ENCODE peak calls at places on chromosomes 2 and 18, in eight cellular contexts. X, E, A, L, H, B, D and N are unnamed samples.

GRCh38 chr2:237594514-237594871 is 4.0 kb upstream of the RAB17 start:
- DNase-seq in X (no peak), E (no peak), A (no peak), L (no peak), H (no peak), B (no peak), D (no peak), N (no peak)

GRCh38 chr18:58287626-58288289 is 243.7 kb downstream of the NEDD4L start:
- DNase-seq in X (no peak), E (no peak), A (no peak), L (no peak), H (no peak), B (no peak), D (no peak), N (no peak)

GRCh38 chr2:180992994-180993393 is 12.6 kb downstream of the UBE2E3 start:
- DNase-seq in X (no peak), E (no peak), A (no peak), L (no peak), H (no peak), B (no peak), D (no peak), N (no peak)

GRCh38 chr2:239195318-239195871 is 205.4 kb downstream of the HDAC4 start:
- DNase-seq in X (no peak), E (no peak), A (no peak), L (no peak), H (no peak), B (no peak), D (no peak), N (no peak)

GRCh38 chr2:210546424-210547223 is 9.8 kb upstream of the CPS1 start:
- DNase-seq in X (no peak), E (peak), A (no peak), L (no peak), H (no peak), B (no peak), D (peak), N (peak)

GRCh38 chr2:41826921-41827320 is 220.9 kb upstream of the PKDCC start:
- DNase-seq in X (no peak), E (no peak), A (no peak), L (no peak), H (no peak), B (no peak), D (no peak), N (no peak)

GRCh38 chr2:9666306-9666705 is 35.5 kb upstream of the YWHAQ start:
- DNase-seq in X (no peak), E (no peak), A (no peak), L (peak), H (no peak), B (no peak), D (no peak), N (no peak)

GRCh38 chr2:199144546-199144945 is 313.2 kb downstream of the SATB2 start:
- DNase-seq in X (no peak), E (no peak), A (no peak), L (peak), H (no peak), B (no peak), D (no peak), N (no peak)

GRCh38 chr18:76721207-76721996 is 101.0 kb upstream of the ZNF236 start:
- DNase-seq in X (peak), E (no peak), A (peak), L (no peak), H (peak), B (no peak), D (no peak), N (no peak)

GRCh38 chr2:79620679-79621078 is 107.8 kb downstream of the CTNNA2 start:
- DNase-seq in X (no peak), E (no peak), A (no peak), L (no peak), H (no peak), B (no peak), D (no peak), N (no peak)

GRCh38 chr18:62637807-62638687 is 77.3 kb upstream of the PHLPP1 start:
- DNase-seq in X (peak), E (peak), A (peak), L (no peak), H (peak), B (no peak), D (no peak), N (no peak)

GRCh38 chr2:83459456-83459855 is 999.6 kb downstream of the SUCLG1 start:
- DNase-seq in X (no peak), E (no peak), A (no peak), L (no peak), H (no peak), B (no peak), D (no peak), N (no peak)

GRCh38 chr18:74899554-74899953 is 301.9 kb downstream of the ZNF407 start:
- DNase-seq in X (no peak), E (no peak), A (no peak), L (no peak), H (no peak), B (no peak), D (peak), N (peak)

GRCh38 chr18:71326826-71327225 is 1038.0 kb downstream of the SOCS6 start:
- DNase-seq in X (no peak), E (no peak), A (no peak), L (no peak), H (no peak), B (no peak), D (no peak), N (no peak)

GRCh38 chr18:62420151-62420512 is 95.0 kb downstream of the TNFRSF11A start:
- DNase-seq in X (no peak), E (no peak), A (no peak), L (no peak), H (no peak), B (no peak), D (no peak), N (no peak)

GRCh38 chr18:3015203-3015590 is 2.3 kb upstream of the LPIN2 start:
- DNase-seq in X (no peak), E (no peak), A (no peak), L (peak), H (no peak), B (no peak), D (no peak), N (no peak)

GRCh38 chr2:42089340-42089925 is 41.6 kb downstream of the PKDCC start:
- DNase-seq in X (no peak), E (peak), A (no peak), L (peak), H (peak), B (no peak), D (peak), N (peak)

GRCh38 chr2:32496657-32497056 is 131.2 kb upstream of the TTC27 start:
- DNase-seq in X (no peak), E (peak), A (no peak), L (no peak), H (no peak), B (no peak), D (no peak), N (no peak)

GRCh38 chr2:111669928-111670695 is 213.9 kb downstream of the ANAPC1 start:
- DNase-seq in X (no peak), E (no peak), A (no peak), L (no peak), H (no peak), B (no peak), D (no peak), N (no peak)

GRCh38 chr2:197073701-197074433 is 147.4 kb upstream of the PGAP1 start:
- DNase-seq in X (no peak), E (no peak), A (no peak), L (peak), H (no peak), B (peak), D (peak), N (peak)